ENCODE peak calls at places on chromosomes 7 and 10, in nine cellular contexts. Y is effector CD4-positive, alpha-beta T cell; W is GM04503; T is H54; N is Caco-2; J is IMR-90; X is activated T-helper 1 cell treated with anti-CD3 and anti-CD28 coated beads, Interleukin-2, amount 50 U/mL, for 16 hours; O is activated naive CD8-positive, alpha-beta T cell treated with anti-CD3 and anti-CD28 coated beads, Interleukin-2, amount 50 U/mL, for 24 hours; L is hippocampal formation. A is an unnamed sample.

GRCh38 chr7:6157685-6158423 is 114.6 kb downstream of the CYTH3 start:
- DNase-seq in N (no peak), Y (no peak), W (no peak), O (no peak), J (no peak), L (no peak), T (no peak), X (no peak), A (no peak)

GRCh38 chr7:5425507-5426225 is 2.0 kb upstream of the TNRC18 start:
- DNase-seq in W (no peak), N (peak; percentile 73), O (no peak), J (peak; percentile 89), Y (no peak), T (peak; percentile 89), L (peak; percentile 85), X (no peak), A (no peak)

GRCh38 chr10:16520900-16521299 is 779 bp downstream of the C1QL3 start:
- DNase-seq in L (no peak), O (peak; percentile 52), W (no peak), N (no peak), Y (peak; percentile 2), X (no peak), J (peak; percentile 12), T (no peak), A (no peak)

GRCh38 chr7:117112640-117113039 is 159.3 kb downstream of the ST7 start:
- DNase-seq in L (no peak), O (no peak), T (no peak), Y (no peak), W (no peak), J (no peak), X (no peak), N (no peak), A (no peak)

GRCh38 chr7:3832199-3832598 is 531.1 kb downstream of the SDK1 start:
- DNase-seq in O (no peak), Y (no peak), L (no peak), T (no peak), J (no peak), N (no peak), X (no peak), W (no peak), A (no peak)

GRCh38 chr10:34507217-34507616 is 307.9 kb downstream of the PARD3 start:
- DNase-seq in N (no peak), X (no peak), O (no peak), Y (no peak), W (no peak), L (no peak), T (no peak), J (no peak), A (no peak)

GRCh38 chr10:131955591-131956340 is 26.0 kb downstream of the BNIP3 start:
- DNase-seq in W (no peak), N (no peak), Y (no peak), T (no peak), L (no peak), X (no peak), O (no peak), J (no peak), A (no peak)

GRCh38 chr7:41732279-41733062 is 29.6 kb upstream of the INHBA start:
- DNase-seq in X (no peak), N (no peak), O (no peak), Y (no peak), T (no peak), L (no peak), J (peak; percentile 33), W (no peak), A (no peak)

GRCh38 chr10:34650156-34650555 is 164.9 kb downstream of the PARD3 start:
- DNase-seq in T (no peak), N (no peak), L (no peak), X (no peak), W (no peak), Y (no peak), J (no peak), O (no peak), A (no peak)

GRCh38 chr7:157113607-157114006 is 25.1 kb upstream of the UBE3C start:
- DNase-seq in L (no peak), J (no peak), O (no peak), T (no peak), W (no peak), X (no peak), Y (no peak), N (no peak), A (no peak)

GRCh38 chr10:16011548-16011947 is 151.2 kb upstream of the MINDY3 start:
- DNase-seq in T (no peak), W (no peak), O (no peak), X (no peak), Y (no peak), N (no peak), L (no peak), J (no peak), A (no peak)

GRCh38 chr7:133478591-133479135 is 225.8 kb downstream of the EXOC4 start:
- DNase-seq in N (no peak), O (no peak), L (no peak), T (no peak), X (no peak), J (no peak), Y (no peak), W (no peak), A (no peak)

GRCh38 chr7:135231686-135232085 is 2.0 kb upstream of the STRA8 start:
- DNase-seq in J (no peak), T (no peak), O (no peak), Y (no peak), W (no peak), N (no peak), L (no peak), X (no peak), A (no peak)

GRCh38 chr7:29345590-29345989 is 151.0 kb downstream of the CHN2 start:
- DNase-seq in J (no peak), O (peak; percentile 9), Y (no peak), L (peak; percentile 58), X (no peak), W (no peak), N (peak; percentile 64), T (no peak), A (no peak)

GRCh38 chr7:127066974-127067373 is 185.8 kb downstream of the GRM8 start:
- DNase-seq in W (no peak), J (no peak), Y (no peak), N (peak; percentile 32), T (no peak), X (no peak), L (no peak), O (no peak), A (no peak)

GRCh38 chr7:72243329-72243728 is 168.8 kb downstream of the CALN1 start:
- DNase-seq in X (no peak), O (no peak), Y (no peak), J (no peak), T (no peak), N (no peak), L (no peak), W (no peak), A (no peak)

GRCh38 chr10:97408496-97408992 is 7.4 kb upstream of the RRP12 start:
- DNase-seq in J (no peak), N (no peak), X (no peak), W (no peak), L (no peak), Y (no peak), O (no peak), T (no peak), A (no peak)

GRCh38 chr7:101893326-101894085 is 76.1 kb downstream of the CUX1 start:
- DNase-seq in T (no peak), X (no peak), O (no peak), N (no peak), J (no peak), L (no peak), W (no peak), Y (no peak), A (no peak)

GRCh38 chr7:27586825-27587224 is 75.9 kb downstream of the HIBADH start:
- DNase-seq in T (no peak), X (no peak), O (no peak), N (no peak), L (no peak), J (no peak), Y (no peak), W (no peak), A (no peak)

GRCh38 chr10:91579351-91579985 is 53.4 kb downstream of the PPP1R3C start:
- DNase-seq in T (no peak), L (no peak), O (no peak), X (no peak), J (peak; percentile 63), W (no peak), N (no peak), Y (no peak), A (no peak)

GRCh38 chr10:27742195-27742925 is 3.3 kb downstream of the MKX start:
- DNase-seq in T (peak; percentile 82), X (peak; percentile 28), W (peak; percentile 73), N (peak; percentile 94), L (peak; percentile 20), Y (peak; percentile 49), O (peak; percentile 82), J (peak; percentile 85), A (peak; percentile 63)

GRCh38 chr7:138359891-138360582 is 100.0 kb upstream of the TRIM24 start:
- DNase-seq in O (no peak), Y (no peak), J (no peak), X (no peak), W (no peak), L (no peak), N (no peak), T (no peak), A (no peak)

GRCh38 chr7:80636709-80637108 is 1.7 kb upstream of the CD36 start:
- DNase-seq in N (no peak), X (no peak), L (no peak), T (no peak), W (no peak), J (no peak), O (no peak), Y (no peak), A (no peak)

GRCh38 chr7:95511716-95512260 is 26.0 kb downstream of the ASB4 start:
- DNase-seq in X (no peak), N (peak; percentile 75), T (peak; percentile 26), O (peak; percentile 57), L (peak; percentile 80), Y (peak; percentile 25), W (no peak), J (peak; percentile 63), A (peak; percentile 10)

GRCh38 chr7:134480730-134481129 is 21.8 kb upstream of the AKR1B1 start:
- DNase-seq in T (peak; percentile 31), L (no peak), W (no peak), N (no peak), O (no peak), J (peak; percentile 35), Y (no peak), X (no peak), A (no peak)

GRCh38 chr10:97714401-97715258 is 1.1 kb downstream of the MARVELD1 start:
- DNase-seq in N (peak; percentile 54), O (peak; percentile 42), Y (no peak), L (no peak), X (no peak), J (peak; percentile 71), T (peak; percentile 82), W (no peak), A (no peak)

GRCh38 chr10:79981356-79981672 is 32.4 kb upstream of the SFTPD start:
- DNase-seq in Y (no peak), L (no peak), O (no peak), X (no peak), J (no peak), N (no peak), W (no peak), T (no peak), A (no peak)

A was measured in effector memory CD4-positive, alpha-beta T cell.